ENCODE peak calls at places on chromosomes 4 and X, in seven cellular contexts. Z is WTC11, J is HepG2, C is HEK293T, X is H1, O is HCT116, E is GM12878. Q is an unnamed sample.

GRCh38 chr4:125390126-125390525 is 75.4 kb downstream of the FAT4 start:
- DNase-seq in Z (no peak), J (no peak), C (no peak), X (no peak), O (no peak), E (no peak), Q (no peak)

GRCh38 chr4:6461301-6462165 is 10.9 kb downstream of the PPP2R2C start:
- DNase-seq in Z (no peak), J (no peak), C (no peak), X (peak; percentile 39), O (no peak), E (no peak), Q (no peak)

GRCh38 chr4:147640331-147640730 is 23.1 kb downstream of the TMEM184C start:
- DNase-seq in Z (no peak), J (no peak), C (no peak), X (no peak), O (no peak), E (no peak), Q (no peak)

GRCh38 chr4:82491251-82491960 is 61.0 kb downstream of the ENOPH1 start:
- DNase-seq in Z (no peak), J (no peak), C (no peak), X (no peak), O (no peak), E (no peak), Q (no peak)

GRCh38 chr4:30717208-30718020 is 2.8 kb upstream of the PCDH7 start:
- DNase-seq in Z (peak; percentile 76), J (no peak), C (peak; percentile 20), X (peak; percentile 84), O (no peak), E (no peak), Q (no peak)

GRCh38 chrX:37378830-37379229 is 29.7 kb downstream of the PRRG1 start:
- DNase-seq in Z (no peak), J (no peak), C (no peak), X (no peak), O (no peak), E (no peak), Q (no peak)

GRCh38 chr4:164779080-164779479 is 25.1 kb downstream of the SMIM31 start:
- DNase-seq in Z (no peak), J (no peak), C (no peak), X (no peak), O (no peak), E (no peak), Q (no peak)

GRCh38 chr4:151688003-151688784 is 72.6 kb downstream of the GATB start:
- DNase-seq in Z (peak; percentile 29), J (no peak), C (no peak), X (no peak), O (no peak), E (no peak), Q (no peak)

GRCh38 chr4:121070274-121070673 is 2.1 kb downstream of the NDNF start:
- DNase-seq in Z (peak; percentile 40), J (no peak), C (peak; percentile 17), X (peak; percentile 52), O (no peak), E (no peak), Q (no peak)

GRCh38 chr4:112109455-112110425 is 35.5 kb upstream of the FAM241A start:
- DNase-seq in Z (no peak), J (peak; percentile 20), C (no peak), X (no peak), O (no peak), E (peak; percentile 13), Q (no peak)

GRCh38 chrX:112849010-112849409 is 8.4 kb upstream of the AMOT start:
- DNase-seq in Z (no peak), J (no peak), C (no peak), X (no peak), O (no peak), E (no peak), Q (no peak)

GRCh38 chr4:10662937-10663336 is 21.6 kb downstream of the CLNK start:
- DNase-seq in Z (no peak), J (no peak), C (no peak), X (no peak), O (no peak), E (no peak), Q (peak; percentile 33)

GRCh38 chrX:131729295-131729694 is 185.4 kb downstream of the OR13H1 start:
- DNase-seq in Z (no peak), J (no peak), C (peak; percentile 54), X (no peak), O (no peak), E (peak; percentile 88), Q (no peak)

GRCh38 chr4:53043096-53043495 is 181.0 kb downstream of the RASL11B start:
- DNase-seq in Z (no peak), J (no peak), C (no peak), X (no peak), O (no peak), E (no peak), Q (no peak)

GRCh38 chr4:22237155-22237751 is 278.6 kb downstream of the ADGRA3 start:
- DNase-seq in Z (peak; percentile 91), J (peak; percentile 15), C (peak; percentile 39), X (peak; percentile 94), O (peak; percentile 29), E (no peak), Q (peak; percentile 8)

GRCh38 chr4:47526281-47526680 is 41.2 kb downstream of the ATP10D start:
- DNase-seq in Z (no peak), J (no peak), C (no peak), X (no peak), O (no peak), E (no peak), Q (no peak)

GRCh38 chr4:47519239-47519883 is 34.3 kb downstream of the ATP10D start:
- DNase-seq in Z (no peak), J (no peak), C (no peak), X (no peak), O (no peak), E (peak; percentile 81), Q (no peak)

GRCh38 chr4:47528651-47529050 is 43.6 kb downstream of the ATP10D start:
- DNase-seq in Z (no peak), J (no peak), C (no peak), X (no peak), O (no peak), E (no peak), Q (no peak)

GRCh38 chr4:47530801-47531200 is 45.7 kb downstream of the ATP10D start:
- DNase-seq in Z (no peak), J (no peak), C (no peak), X (no peak), O (no peak), E (no peak), Q (no peak)

DNA sequence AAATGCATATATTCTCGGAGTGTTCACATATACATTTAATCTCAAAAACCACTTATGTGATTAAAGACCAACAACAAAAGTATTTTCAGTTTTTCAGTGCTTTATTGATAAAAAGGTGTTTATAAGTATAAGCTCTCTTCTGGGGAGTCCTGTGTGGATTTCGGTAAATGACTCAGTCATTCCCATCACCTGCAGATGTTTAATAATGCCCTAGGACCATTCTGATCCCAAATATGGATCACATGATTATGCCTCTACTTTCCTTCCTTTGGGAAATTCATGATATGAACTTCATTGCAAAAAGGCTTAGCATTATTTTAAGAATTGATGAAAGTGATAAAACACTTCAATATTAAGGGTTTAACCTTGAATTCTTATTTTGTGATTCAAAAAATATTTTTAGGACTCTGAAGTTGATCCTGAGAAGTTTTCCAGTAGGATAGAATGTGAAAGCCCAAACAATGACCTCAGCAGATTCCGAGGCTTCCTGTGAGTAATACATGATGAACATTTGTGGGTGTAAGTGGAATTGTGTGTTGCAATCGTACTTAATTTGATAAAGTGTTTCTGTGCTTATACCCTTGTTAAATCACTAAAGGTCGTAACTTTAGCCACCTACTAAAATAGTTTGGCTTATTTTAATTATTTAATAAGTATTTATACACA is 40.2 kb downstream of the ATP10D start:
- DNase-seq in Z (no peak), J (no peak), C (no peak), X (no peak), O (peak; percentile 21), E (no peak), Q (no peak)
- TF ChIP-seq SP1 in Z (no peak), J (no peak), C (no peak), X (no peak), O (peak; percentile 57), E (no peak), Q (no peak)

GRCh38 chrX:70087857-70088256 is 25.6 kb downstream of the OTUD6A start:
- DNase-seq in Z (no peak), J (no peak), C (no peak), X (no peak), O (no peak), E (no peak), Q (no peak)
- TF ChIP-seq SP1 in Z (no peak), J (no peak), C (no peak), X (no peak), O (no peak), E (no peak), Q (no peak)

DNA sequence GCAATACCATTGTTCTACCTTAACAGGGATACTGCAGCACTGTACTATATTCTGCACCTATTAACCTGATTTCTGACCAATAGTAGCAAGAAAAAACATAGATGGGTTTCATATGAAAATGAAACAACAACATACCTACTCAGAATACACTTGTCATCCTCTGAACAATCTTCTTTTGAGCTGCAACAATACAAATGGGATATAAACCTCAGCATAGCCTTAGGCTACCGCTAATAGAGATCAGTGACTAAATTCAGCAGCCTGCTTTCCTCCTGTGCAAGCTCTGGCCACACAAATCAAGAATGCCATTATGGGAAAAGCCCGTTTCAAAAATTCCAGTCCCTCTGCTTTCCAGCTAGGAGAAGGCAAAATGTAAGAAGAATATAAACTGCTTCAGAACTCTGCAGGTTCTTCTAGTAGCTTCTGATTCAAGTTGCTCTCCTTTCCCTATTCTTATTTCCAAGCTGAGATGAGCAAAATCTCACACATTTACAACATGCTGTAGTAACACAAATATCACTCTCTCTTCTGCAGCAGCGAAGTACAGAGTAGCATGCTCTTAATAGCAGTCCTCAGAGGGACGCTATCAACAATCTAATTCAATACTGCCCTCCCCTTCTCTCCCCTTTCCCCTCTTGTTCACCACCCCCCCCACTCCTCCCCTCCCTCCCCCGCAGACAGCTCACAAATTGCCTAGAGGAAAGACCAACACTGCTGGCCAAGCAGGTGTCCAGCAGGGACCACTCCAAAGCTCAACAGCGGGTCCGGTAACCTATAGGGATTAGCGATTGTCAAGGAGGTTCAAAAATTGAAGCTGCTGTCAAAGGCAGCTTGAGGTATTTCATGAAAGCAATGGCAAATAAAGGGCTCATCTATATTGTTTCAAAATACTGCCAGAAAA is 143.2 kb downstream of the KLHL13 start:
- DNase-seq in Z (no peak), J (no peak), C (peak; percentile 17), X (no peak), O (no peak), E (no peak), Q (no peak)
- TF ChIP-seq SP1 in Z (no peak), J (no peak), C (no peak), X (no peak), O (no peak), E (no peak), Q (no peak)

DNA sequence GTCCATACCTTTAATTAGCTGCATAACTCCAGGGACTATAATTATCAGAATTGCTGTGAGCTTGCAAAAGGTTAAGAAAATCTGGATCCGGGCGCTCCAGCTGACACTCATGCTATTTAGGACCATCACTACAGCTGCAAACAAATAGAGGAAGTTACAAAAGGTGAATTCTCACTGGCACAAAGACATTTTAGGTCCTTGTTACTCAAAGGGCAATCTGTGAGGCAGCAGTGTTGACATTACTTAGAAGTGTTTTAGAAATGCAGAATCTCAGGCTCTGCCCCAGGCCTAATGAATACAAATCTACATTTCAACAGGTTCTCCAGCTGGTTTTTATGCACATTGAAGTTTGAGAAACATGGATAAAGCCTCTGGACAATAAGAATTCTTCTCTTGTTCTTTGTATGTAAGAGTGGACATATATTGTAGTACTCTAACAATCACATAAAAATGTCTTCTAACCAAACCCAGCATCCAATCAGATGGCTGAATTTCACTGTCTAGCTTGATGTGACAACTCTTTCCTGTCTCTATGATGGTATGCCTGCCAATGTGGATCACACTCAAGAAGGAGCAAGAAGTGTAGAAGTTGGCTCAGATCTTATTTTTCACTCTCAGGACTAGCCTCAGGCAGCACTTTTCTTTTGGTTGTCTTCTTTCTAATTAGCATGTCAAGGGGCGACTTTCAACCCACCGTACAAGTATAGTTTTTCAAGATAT is 18.8 kb downstream of the SLC7A11 start:
- DNase-seq in Z (no peak), J (no peak), C (no peak), X (no peak), O (no peak), E (no peak), Q (no peak)
- TF ChIP-seq SP1 in Z (no peak), J (no peak), C (no peak), X (no peak), O (no peak), E (no peak), Q (no peak)